ENCODE peak calls at places on chromosomes 5 and 9, in nine cellular contexts. F is IMR-90, S is neuronal stem cell, W is sigmoid colon, N is A549, Q is adipocyte, E is iPS DF 6.9, X is stomach, K is heart left ventricle. Y is an unnamed sample.

GRCh38 chr9:74718709-74719108 is 169.0 kb downstream of the TRPM6 start:
- DNase-seq in N (no peak), K (no peak), F (no peak), Q (no peak), W (no peak), S (no peak), E (no peak), X (no peak), Y (no peak)

GRCh38 chr9:91245432-91246313 is 116.0 kb downstream of the AUH start:
- DNase-seq in F (peak; percentile 57), Q (peak; percentile 10), W (no peak), E (no peak), N (peak; percentile 60), X (peak; percentile 44), S (no peak), K (no peak), Y (no peak)

GRCh38 chr9:9719373-9720112 is 893.3 kb downstream of the PTPRD start:
- DNase-seq in N (no peak), W (no peak), F (no peak), E (no peak), S (no peak), K (no peak), Q (no peak), X (no peak), Y (peak; percentile 17)

GRCh38 chr5:135095871-135096270 is 61.8 kb upstream of the PITX1 start:
- DNase-seq in W (peak; percentile 34), N (no peak), S (no peak), E (no peak), F (no peak), Q (no peak), X (no peak), K (no peak), Y (no peak)

GRCh38 chr5:115349001-115349817 is 52.8 kb upstream of the CCDC112 start:
- DNase-seq in S (no peak), N (peak; percentile 79), K (no peak), E (no peak), X (peak; percentile 36), F (peak; percentile 90), Q (peak; percentile 89), W (no peak), Y (no peak)

GRCh38 chr9:6758418-6759113 is 793 bp downstream of the KDM4C start:
- DNase-seq in W (peak; percentile 80), X (peak; percentile 66), N (peak; percentile 61), E (no peak), S (peak; percentile 51), F (peak; percentile 51), K (peak; percentile 35), Q (peak; percentile 71), Y (peak; percentile 79)

GRCh38 chr9:131238402-131239021 is 37.8 kb downstream of the FAM78A start:
- DNase-seq in W (no peak), Q (peak; percentile 13), E (no peak), S (peak; percentile 21), X (no peak), N (no peak), K (peak; percentile 63), F (peak; percentile 56), Y (peak; percentile 45)

GRCh38 chr5:149256451-149256850 is 15.2 kb upstream of the AFAP1L1 start:
- DNase-seq in F (peak; percentile 61), K (no peak), N (no peak), E (no peak), Q (peak; percentile 33), W (no peak), X (no peak), S (no peak), Y (no peak)

GRCh38 chr5:27995867-27996266 is 957.5 kb upstream of the CDH9 start:
- DNase-seq in W (no peak), S (no peak), N (no peak), E (no peak), X (no peak), K (no peak), Q (no peak), F (no peak), Y (no peak)

DNA sequence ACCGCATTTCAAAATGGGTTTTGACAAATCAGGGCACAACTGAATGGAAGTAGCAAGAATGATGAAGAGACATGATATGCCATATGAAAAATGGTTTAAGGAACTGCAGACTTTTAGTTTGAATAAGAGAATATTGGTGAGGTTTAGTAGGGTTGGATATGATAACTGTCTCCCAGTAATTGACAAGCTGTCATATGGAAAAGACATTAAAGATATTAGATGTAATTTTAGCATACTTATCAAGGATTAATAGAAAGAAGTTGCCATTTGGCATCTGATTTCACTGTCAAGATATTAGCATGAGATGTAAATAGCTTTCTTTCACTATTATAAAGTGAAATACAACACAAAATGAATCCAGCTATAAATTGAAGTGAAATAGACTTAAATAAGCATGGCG is 169.0 kb upstream of the MPDZ start:
- DNase-seq in N (no peak), F (no peak), X (no peak), S (no peak), K (no peak), Q (no peak), W (no peak), E (no peak), Y (no peak)
- H3K4me1 ChIP-seq in N (no peaks in the 10 kb centered on the region), F (no peaks in the 10 kb centered on the region), X (no peaks in the 10 kb centered on the region), S (no peaks in the 10 kb centered on the region), K (peaks cover 9% of the 10 kb centered on the region), Q (peaks cover 40% of the 10 kb centered on the region), W (peaks cover 32% of the 10 kb centered on the region), E (no peaks in the 10 kb centered on the region), Y (peaks cover 26% of the 10 kb centered on the region)

GRCh38 chr9:93204470-93205043 is 20.6 kb downstream of the WNK2 start:
- DNase-seq in W (no peak), S (no peak), N (no peak), X (no peak), Q (no peak), K (peak; percentile 16), F (no peak), E (no peak), Y (no peak)
- H3K4me1 ChIP-seq in W (peaks cover 98% of the 10 kb centered on the region), S (peaks cover 50% of the 10 kb centered on the region), N (peaks cover 12% of the 10 kb centered on the region), X (peaks cover 49% of the 10 kb centered on the region), Q (peaks cover 20% of the 10 kb centered on the region), K (peaks cover 51% of the 10 kb centered on the region), F (no peaks in the 10 kb centered on the region), E (peaks cover 1% of the 10 kb centered on the region), Y (peaks cover 27% of the 10 kb centered on the region)

DNA sequence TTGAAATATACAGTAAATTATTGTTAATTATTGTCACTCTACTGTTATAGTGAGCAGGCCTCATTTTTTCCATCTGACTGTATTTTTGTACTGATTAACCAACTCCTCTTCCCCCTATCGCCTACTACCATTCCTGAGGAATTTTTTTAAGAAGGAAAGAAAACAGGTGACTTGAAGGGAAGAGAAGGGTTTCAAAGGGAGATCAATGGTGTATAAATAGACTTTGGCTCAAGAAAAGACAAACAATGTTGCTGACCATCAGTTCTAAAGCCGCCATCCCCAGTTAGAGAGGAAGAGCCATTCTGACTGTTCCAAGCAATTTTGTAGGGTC is 69.7 kb downstream of the BAAT start:
- DNase-seq in W (no peak), N (peak; percentile 42), S (no peak), F (no peak), Q (no peak), X (no peak), E (no peak), K (no peak), Y (no peak)
- H3K4me1 ChIP-seq in W (no peaks in the 10 kb centered on the region), N (peaks cover 42% of the 10 kb centered on the region), S (no peaks in the 10 kb centered on the region), F (no peaks in the 10 kb centered on the region), Q (peaks cover 5% of the 10 kb centered on the region), X (peaks cover 4% of the 10 kb centered on the region), E (no peaks in the 10 kb centered on the region), K (no peaks in the 10 kb centered on the region), Y (no peaks in the 10 kb centered on the region)

DNA sequence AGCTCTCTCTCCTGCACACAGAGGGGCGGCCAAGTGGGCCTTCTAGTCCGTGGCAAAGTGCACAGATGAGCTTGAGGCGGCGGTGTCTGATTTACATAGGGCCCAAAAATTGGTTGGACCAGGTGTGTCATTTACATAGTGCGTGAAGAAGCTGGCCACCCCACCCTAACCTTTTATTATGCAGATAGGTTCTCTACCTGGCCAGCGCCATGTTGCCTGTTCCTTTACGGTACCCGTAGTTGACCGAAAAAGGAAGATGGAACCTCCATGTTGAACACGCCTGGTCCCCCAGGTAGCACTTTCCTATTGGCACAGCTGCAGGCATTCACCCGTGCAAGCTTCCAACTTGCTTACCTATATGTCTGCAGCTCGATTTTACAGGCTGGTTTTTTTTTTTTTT is 61.5 kb downstream of the GNA14 start:
- DNase-seq in X (no peak), W (no peak), E (no peak), K (no peak), S (no peak), F (no peak), Q (no peak), N (no peak), Y (no peak)
- H3K4me1 ChIP-seq in X (peaks cover 11% of the 10 kb centered on the region), W (peaks cover 14% of the 10 kb centered on the region), E (peaks cover 10% of the 10 kb centered on the region), K (no peaks in the 10 kb centered on the region), S (no peaks in the 10 kb centered on the region), F (no peaks in the 10 kb centered on the region), Q (peaks cover 18% of the 10 kb centered on the region), N (peaks cover 24% of the 10 kb centered on the region), Y (peaks cover 6% of the 10 kb centered on the region)

GRCh38 chr9:77532607-77533006 is 115.5 kb downstream of the GNA14 start:
- DNase-seq in F (no peak), K (no peak), Q (no peak), W (no peak), E (no peak), N (no peak), S (no peak), X (no peak), Y (no peak)

GRCh38 chr9:77534376-77535057 is 113.6 kb downstream of the GNA14 start:
- DNase-seq in K (no peak), X (no peak), E (peak; percentile 75), Q (no peak), F (no peak), N (peak; percentile 12), S (no peak), W (no peak), Y (peak; percentile 31)

GRCh38 chr9:77533678-77534077 is 114.4 kb downstream of the GNA14 start:
- DNase-seq in W (no peak), F (no peak), S (no peak), E (no peak), X (no peak), K (no peak), N (no peak), Q (no peak), Y (no peak)
- H3K4me1 ChIP-seq in W (no peaks in the 10 kb centered on the region), F (no peaks in the 10 kb centered on the region), S (peaks cover 1% of the 10 kb centered on the region), E (peaks cover 6% of the 10 kb centered on the region), X (no peaks in the 10 kb centered on the region), K (no peaks in the 10 kb centered on the region), N (no peaks in the 10 kb centered on the region), Q (no peaks in the 10 kb centered on the region), Y (peaks cover 8% of the 10 kb centered on the region)

Y was measured in neural progenitor cell.